ENCODE peak calls at places on chromosomes 6 and 20, in four cellular contexts. One of them, this sample, is unnamed.

GRCh38 chr6:24980507-24981384 is 45.0 kb upstream of the RIPOR2 start:
- DNase-seq in activated naive CD4-positive, alpha-beta T cell treated with anti-CD3 and anti-CD28 coated beads, Interleukin-2, amount 10 ng/mL, durations not matched to agents 7 days and 5 days: no peak
- DNase-seq in effector CD4-positive, alpha-beta T cell: no peak
- DNase-seq in activated CD4-positive, alpha-beta memory T cell treated with anti-CD3 and anti-CD28 coated beads for 36 hours: no peak
- DNase-seq in this sample: no peak

GRCh38 chr6:135250234-135250633 is 69.1 kb downstream of the MYB start:
- DNase-seq in activated naive CD4-positive, alpha-beta T cell treated with anti-CD3 and anti-CD28 coated beads, Interleukin-2, amount 10 ng/mL, durations not matched to agents 7 days and 5 days: no peak
- DNase-seq in effector CD4-positive, alpha-beta T cell: no peak
- DNase-seq in activated CD4-positive, alpha-beta memory T cell treated with anti-CD3 and anti-CD28 coated beads for 36 hours: no peak
- DNase-seq in this sample: no peak

GRCh38 chr6:112501705-112502104 is 154.6 kb downstream of the RFPL4B start:
- DNase-seq in effector CD4-positive, alpha-beta T cell: no peak
- DNase-seq in activated naive CD4-positive, alpha-beta T cell treated with anti-CD3 and anti-CD28 coated beads, Interleukin-2, amount 10 ng/mL, durations not matched to agents 7 days and 5 days: no peak
- DNase-seq in activated CD4-positive, alpha-beta memory T cell treated with anti-CD3 and anti-CD28 coated beads for 36 hours: no peak
- DNase-seq in this sample: no peak

GRCh38 chr20:9458075-9458818 is 56.1 kb upstream of the LAMP5 start:
- DNase-seq in activated naive CD4-positive, alpha-beta T cell treated with anti-CD3 and anti-CD28 coated beads, Interleukin-2, amount 10 ng/mL, durations not matched to agents 7 days and 5 days: no peak
- DNase-seq in activated CD4-positive, alpha-beta memory T cell treated with anti-CD3 and anti-CD28 coated beads for 36 hours: no peak
- DNase-seq in effector CD4-positive, alpha-beta T cell: no peak
- DNase-seq in this sample: no peak

GRCh38 chr6:35008858-35009257 is 119.8 kb downstream of the ANKS1A start:
- DNase-seq in effector CD4-positive, alpha-beta T cell: no peak
- DNase-seq in activated naive CD4-positive, alpha-beta T cell treated with anti-CD3 and anti-CD28 coated beads, Interleukin-2, amount 10 ng/mL, durations not matched to agents 7 days and 5 days: no peak
- DNase-seq in activated CD4-positive, alpha-beta memory T cell treated with anti-CD3 and anti-CD28 coated beads for 36 hours: no peak
- DNase-seq in this sample: no peak

GRCh38 chr6:134619077-134619476 is 301.2 kb upstream of the SGK1 start:
- DNase-seq in effector CD4-positive, alpha-beta T cell: no peak
- DNase-seq in activated naive CD4-positive, alpha-beta T cell treated with anti-CD3 and anti-CD28 coated beads, Interleukin-2, amount 10 ng/mL, durations not matched to agents 7 days and 5 days: no peak
- DNase-seq in activated CD4-positive, alpha-beta memory T cell treated with anti-CD3 and anti-CD28 coated beads for 36 hours: no peak
- DNase-seq in this sample: no peak

GRCh38 chr20:38303908-38304379 is at the start of gene BPI:
- DNase-seq in activated CD4-positive, alpha-beta memory T cell treated with anti-CD3 and anti-CD28 coated beads for 36 hours: peak
- DNase-seq in effector CD4-positive, alpha-beta T cell: no peak
- DNase-seq in activated naive CD4-positive, alpha-beta T cell treated with anti-CD3 and anti-CD28 coated beads, Interleukin-2, amount 10 ng/mL, durations not matched to agents 7 days and 5 days: no peak
- DNase-seq in this sample: peak

GRCh38 chr6:153625089-153625488 is 414.0 kb upstream of the OPRM1 start:
- DNase-seq in activated naive CD4-positive, alpha-beta T cell treated with anti-CD3 and anti-CD28 coated beads, Interleukin-2, amount 10 ng/mL, durations not matched to agents 7 days and 5 days: no peak
- DNase-seq in activated CD4-positive, alpha-beta memory T cell treated with anti-CD3 and anti-CD28 coated beads for 36 hours: no peak
- DNase-seq in effector CD4-positive, alpha-beta T cell: no peak
- DNase-seq in this sample: no peak

GRCh38 chr20:52031574-52032303 is 159.8 kb downstream of the ZFP64 start:
- DNase-seq in activated naive CD4-positive, alpha-beta T cell treated with anti-CD3 and anti-CD28 coated beads, Interleukin-2, amount 10 ng/mL, durations not matched to agents 7 days and 5 days: no peak
- DNase-seq in activated CD4-positive, alpha-beta memory T cell treated with anti-CD3 and anti-CD28 coated beads for 36 hours: peak
- DNase-seq in effector CD4-positive, alpha-beta T cell: no peak
- DNase-seq in this sample: peak

GRCh38 chr6:11163932-11164331 is 52.4 kb upstream of the ERVFRD-1 start:
- DNase-seq in effector CD4-positive, alpha-beta T cell: no peak
- DNase-seq in activated naive CD4-positive, alpha-beta T cell treated with anti-CD3 and anti-CD28 coated beads, Interleukin-2, amount 10 ng/mL, durations not matched to agents 7 days and 5 days: no peak
- DNase-seq in activated CD4-positive, alpha-beta memory T cell treated with anti-CD3 and anti-CD28 coated beads for 36 hours: peak
- DNase-seq in this sample: peak

GRCh38 chr20:3352203-3352602 is 55.3 kb downstream of the DNAAF9 start:
- DNase-seq in activated naive CD4-positive, alpha-beta T cell treated with anti-CD3 and anti-CD28 coated beads, Interleukin-2, amount 10 ng/mL, durations not matched to agents 7 days and 5 days: no peak
- DNase-seq in effector CD4-positive, alpha-beta T cell: no peak
- DNase-seq in activated CD4-positive, alpha-beta memory T cell treated with anti-CD3 and anti-CD28 coated beads for 36 hours: no peak
- DNase-seq in this sample: no peak

GRCh38 chr20:50193851-50194830 is 3.5 kb downstream of the CEBPB start:
- DNase-seq in effector CD4-positive, alpha-beta T cell: no peak
- DNase-seq in activated naive CD4-positive, alpha-beta T cell treated with anti-CD3 and anti-CD28 coated beads, Interleukin-2, amount 10 ng/mL, durations not matched to agents 7 days and 5 days: no peak
- DNase-seq in activated CD4-positive, alpha-beta memory T cell treated with anti-CD3 and anti-CD28 coated beads for 36 hours: no peak
- DNase-seq in this sample: no peak

GRCh38 chr20:31819083-31819784 is at the start of gene MYLK2:
- DNase-seq in activated CD4-positive, alpha-beta memory T cell treated with anti-CD3 and anti-CD28 coated beads for 36 hours: no peak
- DNase-seq in activated naive CD4-positive, alpha-beta T cell treated with anti-CD3 and anti-CD28 coated beads, Interleukin-2, amount 10 ng/mL, durations not matched to agents 7 days and 5 days: no peak
- DNase-seq in effector CD4-positive, alpha-beta T cell: no peak
- DNase-seq in this sample: no peak

GRCh38 chr20:41178904-41179432 is 41.6 kb downstream of the PLCG1 start:
- DNase-seq in effector CD4-positive, alpha-beta T cell: no peak
- DNase-seq in activated naive CD4-positive, alpha-beta T cell treated with anti-CD3 and anti-CD28 coated beads, Interleukin-2, amount 10 ng/mL, durations not matched to agents 7 days and 5 days: peak
- DNase-seq in activated CD4-positive, alpha-beta memory T cell treated with anti-CD3 and anti-CD28 coated beads for 36 hours: peak
- DNase-seq in this sample: no peak

GRCh38 chr20:7772376-7772775 is 167.9 kb downstream of the HAO1 start:
- DNase-seq in activated CD4-positive, alpha-beta memory T cell treated with anti-CD3 and anti-CD28 coated beads for 36 hours: no peak
- DNase-seq in activated naive CD4-positive, alpha-beta T cell treated with anti-CD3 and anti-CD28 coated beads, Interleukin-2, amount 10 ng/mL, durations not matched to agents 7 days and 5 days: no peak
- DNase-seq in effector CD4-positive, alpha-beta T cell: no peak
- DNase-seq in this sample: no peak

GRCh38 chr20:6533321-6533720 is 234.2 kb upstream of the BMP2 start:
- DNase-seq in activated naive CD4-positive, alpha-beta T cell treated with anti-CD3 and anti-CD28 coated beads, Interleukin-2, amount 10 ng/mL, durations not matched to agents 7 days and 5 days: no peak
- DNase-seq in activated CD4-positive, alpha-beta memory T cell treated with anti-CD3 and anti-CD28 coated beads for 36 hours: no peak
- DNase-seq in effector CD4-positive, alpha-beta T cell: no peak
- DNase-seq in this sample: no peak

GRCh38 chr20:15703171-15703911 is 869.9 kb downstream of the KIF16B start:
- DNase-seq in activated naive CD4-positive, alpha-beta T cell treated with anti-CD3 and anti-CD28 coated beads, Interleukin-2, amount 10 ng/mL, durations not matched to agents 7 days and 5 days: no peak
- DNase-seq in activated CD4-positive, alpha-beta memory T cell treated with anti-CD3 and anti-CD28 coated beads for 36 hours: no peak
- DNase-seq in effector CD4-positive, alpha-beta T cell: no peak
- DNase-seq in this sample: no peak

GRCh38 chr6:165231581-165232276 is 77.7 kb downstream of the C6orf118 start:
- DNase-seq in effector CD4-positive, alpha-beta T cell: no peak
- DNase-seq in activated CD4-positive, alpha-beta memory T cell treated with anti-CD3 and anti-CD28 coated beads for 36 hours: no peak
- DNase-seq in activated naive CD4-positive, alpha-beta T cell treated with anti-CD3 and anti-CD28 coated beads, Interleukin-2, amount 10 ng/mL, durations not matched to agents 7 days and 5 days: no peak
- DNase-seq in this sample: no peak

GRCh38 chr20:33211817-33212424 is 5.2 kb upstream of the BPIFA3 start:
- DNase-seq in effector CD4-positive, alpha-beta T cell: no peak
- DNase-seq in activated naive CD4-positive, alpha-beta T cell treated with anti-CD3 and anti-CD28 coated beads, Interleukin-2, amount 10 ng/mL, durations not matched to agents 7 days and 5 days: peak
- DNase-seq in activated CD4-positive, alpha-beta memory T cell treated with anti-CD3 and anti-CD28 coated beads for 36 hours: peak
- DNase-seq in this sample: peak

GRCh38 chr20:20568604-20569205 is 143.7 kb downstream of the RALGAPA2 start:
- DNase-seq in effector CD4-positive, alpha-beta T cell: no peak
- DNase-seq in activated CD4-positive, alpha-beta memory T cell treated with anti-CD3 and anti-CD28 coated beads for 36 hours: peak
- DNase-seq in activated naive CD4-positive, alpha-beta T cell treated with anti-CD3 and anti-CD28 coated beads, Interleukin-2, amount 10 ng/mL, durations not matched to agents 7 days and 5 days: peak
- DNase-seq in this sample: peak

GRCh38 chr6:1538810-1539482 is 70.8 kb upstream of the FOXC1 start:
- DNase-seq in effector CD4-positive, alpha-beta T cell: no peak
- DNase-seq in activated CD4-positive, alpha-beta memory T cell treated with anti-CD3 and anti-CD28 coated beads for 36 hours: no peak
- DNase-seq in activated naive CD4-positive, alpha-beta T cell treated with anti-CD3 and anti-CD28 coated beads, Interleukin-2, amount 10 ng/mL, durations not matched to agents 7 days and 5 days: no peak
- DNase-seq in this sample: no peak

GRCh38 chr6:160265869-160266476 is 7.4 kb upstream of the SLC22A2 start:
- DNase-seq in activated CD4-positive, alpha-beta memory T cell treated with anti-CD3 and anti-CD28 coated beads for 36 hours: no peak
- DNase-seq in activated naive CD4-positive, alpha-beta T cell treated with anti-CD3 and anti-CD28 coated beads, Interleukin-2, amount 10 ng/mL, durations not matched to agents 7 days and 5 days: no peak
- DNase-seq in effector CD4-positive, alpha-beta T cell: no peak
- DNase-seq in this sample: no peak

GRCh38 chr20:59359908-59360307 is 59.5 kb downstream of the EDN3 start:
- DNase-seq in activated naive CD4-positive, alpha-beta T cell treated with anti-CD3 and anti-CD28 coated beads, Interleukin-2, amount 10 ng/mL, durations not matched to agents 7 days and 5 days: no peak
- DNase-seq in activated CD4-positive, alpha-beta memory T cell treated with anti-CD3 and anti-CD28 coated beads for 36 hours: no peak
- DNase-seq in effector CD4-positive, alpha-beta T cell: no peak
- DNase-seq in this sample: no peak

GRCh38 chr6:112245511-112246203 is 8.7 kb downstream of the LAMA4 start:
- DNase-seq in activated CD4-positive, alpha-beta memory T cell treated with anti-CD3 and anti-CD28 coated beads for 36 hours: no peak
- DNase-seq in effector CD4-positive, alpha-beta T cell: no peak
- DNase-seq in activated naive CD4-positive, alpha-beta T cell treated with anti-CD3 and anti-CD28 coated beads, Interleukin-2, amount 10 ng/mL, durations not matched to agents 7 days and 5 days: no peak
- DNase-seq in this sample: no peak

GRCh38 chr6:113944701-113945100 is 26.2 kb downstream of the HDAC2 start:
- DNase-seq in activated CD4-positive, alpha-beta memory T cell treated with anti-CD3 and anti-CD28 coated beads for 36 hours: no peak
- DNase-seq in effector CD4-positive, alpha-beta T cell: no peak
- DNase-seq in activated naive CD4-positive, alpha-beta T cell treated with anti-CD3 and anti-CD28 coated beads, Interleukin-2, amount 10 ng/mL, durations not matched to agents 7 days and 5 days: no peak
- DNase-seq in this sample: no peak

GRCh38 chr6:22499815-22500214 is 69.6 kb upstream of the HDGFL1 start:
- DNase-seq in activated CD4-positive, alpha-beta memory T cell treated with anti-CD3 and anti-CD28 coated beads for 36 hours: no peak
- DNase-seq in activated naive CD4-positive, alpha-beta T cell treated with anti-CD3 and anti-CD28 coated beads, Interleukin-2, amount 10 ng/mL, durations not matched to agents 7 days and 5 days: no peak
- DNase-seq in effector CD4-positive, alpha-beta T cell: no peak
- DNase-seq in this sample: no peak

GRCh38 chr20:41365785-41366545 is 653 bp downstream of the EMILIN3 start:
- DNase-seq in activated CD4-positive, alpha-beta memory T cell treated with anti-CD3 and anti-CD28 coated beads for 36 hours: no peak
- DNase-seq in effector CD4-positive, alpha-beta T cell: no peak
- DNase-seq in activated naive CD4-positive, alpha-beta T cell treated with anti-CD3 and anti-CD28 coated beads, Interleukin-2, amount 10 ng/mL, durations not matched to agents 7 days and 5 days: no peak
- DNase-seq in this sample: no peak

GRCh38 chr6:79964607-79965081 is 17.3 kb upstream of the ELOVL4 start:
- DNase-seq in activated naive CD4-positive, alpha-beta T cell treated with anti-CD3 and anti-CD28 coated beads, Interleukin-2, amount 10 ng/mL, durations not matched to agents 7 days and 5 days: no peak
- DNase-seq in activated CD4-positive, alpha-beta memory T cell treated with anti-CD3 and anti-CD28 coated beads for 36 hours: no peak
- DNase-seq in effector CD4-positive, alpha-beta T cell: no peak
- DNase-seq in this sample: peak

GRCh38 chr6:37731888-37732287 is 34.2 kb upstream of the MDGA1 start:
- DNase-seq in effector CD4-positive, alpha-beta T cell: no peak
- DNase-seq in activated naive CD4-positive, alpha-beta T cell treated with anti-CD3 and anti-CD28 coated beads, Interleukin-2, amount 10 ng/mL, durations not matched to agents 7 days and 5 days: peak
- DNase-seq in activated CD4-positive, alpha-beta memory T cell treated with anti-CD3 and anti-CD28 coated beads for 36 hours: peak
- DNase-seq in this sample: peak

GRCh38 chr6:99013145-99013544 is 65.4 kb upstream of the FBXL4 start:
- DNase-seq in effector CD4-positive, alpha-beta T cell: no peak
- DNase-seq in activated CD4-positive, alpha-beta memory T cell treated with anti-CD3 and anti-CD28 coated beads for 36 hours: no peak
- DNase-seq in activated naive CD4-positive, alpha-beta T cell treated with anti-CD3 and anti-CD28 coated beads, Interleukin-2, amount 10 ng/mL, durations not matched to agents 7 days and 5 days: no peak
- DNase-seq in this sample: no peak

GRCh38 chr6:42727084-42727601 is 4.7 kb upstream of the PRPH2 start:
- DNase-seq in effector CD4-positive, alpha-beta T cell: no peak
- DNase-seq in activated CD4-positive, alpha-beta memory T cell treated with anti-CD3 and anti-CD28 coated beads for 36 hours: peak
- DNase-seq in activated naive CD4-positive, alpha-beta T cell treated with anti-CD3 and anti-CD28 coated beads, Interleukin-2, amount 10 ng/mL, durations not matched to agents 7 days and 5 days: no peak
- DNase-seq in this sample: peak

GRCh38 chr6:89117285-89118108 is at the start of gene SRSF12:
- DNase-seq in activated CD4-positive, alpha-beta memory T cell treated with anti-CD3 and anti-CD28 coated beads for 36 hours: peak
- DNase-seq in effector CD4-positive, alpha-beta T cell: peak
- DNase-seq in activated naive CD4-positive, alpha-beta T cell treated with anti-CD3 and anti-CD28 coated beads, Interleukin-2, amount 10 ng/mL, durations not matched to agents 7 days and 5 days: peak
- DNase-seq in this sample: peak

GRCh38 chr6:50994026-50994720 is 175.5 kb downstream of the TFAP2B start:
- DNase-seq in activated naive CD4-positive, alpha-beta T cell treated with anti-CD3 and anti-CD28 coated beads, Interleukin-2, amount 10 ng/mL, durations not matched to agents 7 days and 5 days: no peak
- DNase-seq in effector CD4-positive, alpha-beta T cell: no peak
- DNase-seq in activated CD4-positive, alpha-beta memory T cell treated with anti-CD3 and anti-CD28 coated beads for 36 hours: no peak
- DNase-seq in this sample: no peak

GRCh38 chr20:16096756-16097326 is 476.4 kb downstream of the KIF16B start:
- DNase-seq in activated naive CD4-positive, alpha-beta T cell treated with anti-CD3 and anti-CD28 coated beads, Interleukin-2, amount 10 ng/mL, durations not matched to agents 7 days and 5 days: no peak
- DNase-seq in effector CD4-positive, alpha-beta T cell: no peak
- DNase-seq in activated CD4-positive, alpha-beta memory T cell treated with anti-CD3 and anti-CD28 coated beads for 36 hours: no peak
- DNase-seq in this sample: no peak

GRCh38 chr6:41132254-41132653 is 21.9 kb downstream of the TREML1 start:
- DNase-seq in activated naive CD4-positive, alpha-beta T cell treated with anti-CD3 and anti-CD28 coated beads, Interleukin-2, amount 10 ng/mL, durations not matched to agents 7 days and 5 days: no peak
- DNase-seq in activated CD4-positive, alpha-beta memory T cell treated with anti-CD3 and anti-CD28 coated beads for 36 hours: no peak
- DNase-seq in effector CD4-positive, alpha-beta T cell: no peak
- DNase-seq in this sample: no peak